ENCODE peak calls at places on chromosomes 4 and X, in five cellular contexts. One of them, this sample, is unnamed.

GRCh38 chrX:19670854-19671620 is 155.7 kb upstream of the MAP3K15 start:
- DNase-seq in IMR-90: peak
- DNase-seq in stimulated activated CD8-positive, alpha-beta memory T cell treated with anti-CD3 and anti-CD28 coated beads, Interleukin-4, amount 100 ng/mL, for 48 hours: no peak
- DNase-seq in NCI-H510A treated with DMSO at 0.1 percent for 48 hours: no peak
- DNase-seq in cardiac fibroblast: peak
- DNase-seq in this sample: peak

GRCh38 chr4:55524844-55525571 is 21.7 kb downstream of the CLOCK start:
- DNase-seq in IMR-90: peak
- DNase-seq in NCI-H510A treated with DMSO at 0.1 percent for 48 hours: no peak
- DNase-seq in stimulated activated CD8-positive, alpha-beta memory T cell treated with anti-CD3 and anti-CD28 coated beads, Interleukin-4, amount 100 ng/mL, for 48 hours: no peak
- DNase-seq in cardiac fibroblast: peak
- DNase-seq in this sample: peak

GRCh38 chr4:164229255-164229654 is 524.7 kb upstream of the SMIM31 start:
- DNase-seq in IMR-90: no peak
- DNase-seq in NCI-H510A treated with DMSO at 0.1 percent for 48 hours: no peak
- DNase-seq in stimulated activated CD8-positive, alpha-beta memory T cell treated with anti-CD3 and anti-CD28 coated beads, Interleukin-4, amount 100 ng/mL, for 48 hours: no peak
- DNase-seq in cardiac fibroblast: no peak
- DNase-seq in this sample: no peak

GRCh38 chr4:6834867-6835266 is 52.3 kb downstream of the KIAA0232 start:
- DNase-seq in stimulated activated CD8-positive, alpha-beta memory T cell treated with anti-CD3 and anti-CD28 coated beads, Interleukin-4, amount 100 ng/mL, for 48 hours: no peak
- DNase-seq in cardiac fibroblast: peak
- DNase-seq in IMR-90: peak
- DNase-seq in NCI-H510A treated with DMSO at 0.1 percent for 48 hours: no peak
- DNase-seq in this sample: no peak

GRCh38 chr4:78322032-78322431 is 229.5 kb upstream of the ANXA3 start:
- DNase-seq in NCI-H510A treated with DMSO at 0.1 percent for 48 hours: no peak
- DNase-seq in cardiac fibroblast: no peak
- DNase-seq in stimulated activated CD8-positive, alpha-beta memory T cell treated with anti-CD3 and anti-CD28 coated beads, Interleukin-4, amount 100 ng/mL, for 48 hours: no peak
- DNase-seq in IMR-90: no peak
- DNase-seq in this sample: no peak

GRCh38 chr4:16157609-16158503 is 68.4 kb downstream of the TAPT1 start:
- DNase-seq in stimulated activated CD8-positive, alpha-beta memory T cell treated with anti-CD3 and anti-CD28 coated beads, Interleukin-4, amount 100 ng/mL, for 48 hours: no peak
- DNase-seq in IMR-90: no peak
- DNase-seq in cardiac fibroblast: peak
- DNase-seq in NCI-H510A treated with DMSO at 0.1 percent for 48 hours: no peak
- DNase-seq in this sample: peak

GRCh38 chrX:118550792-118551191 is 55.2 kb downstream of the DOCK11 start:
- DNase-seq in stimulated activated CD8-positive, alpha-beta memory T cell treated with anti-CD3 and anti-CD28 coated beads, Interleukin-4, amount 100 ng/mL, for 48 hours: no peak
- DNase-seq in IMR-90: peak
- DNase-seq in cardiac fibroblast: no peak
- DNase-seq in NCI-H510A treated with DMSO at 0.1 percent for 48 hours: no peak
- DNase-seq in this sample: no peak

GRCh38 chrX:67207912-67208311 is 335.9 kb upstream of the AR start:
- DNase-seq in cardiac fibroblast: no peak
- DNase-seq in IMR-90: no peak
- DNase-seq in stimulated activated CD8-positive, alpha-beta memory T cell treated with anti-CD3 and anti-CD28 coated beads, Interleukin-4, amount 100 ng/mL, for 48 hours: no peak
- DNase-seq in NCI-H510A treated with DMSO at 0.1 percent for 48 hours: no peak
- DNase-seq in this sample: no peak

GRCh38 chr4:76811604-76812412 is 86.1 kb downstream of the SOWAHB start:
- DNase-seq in NCI-H510A treated with DMSO at 0.1 percent for 48 hours: no peak
- DNase-seq in stimulated activated CD8-positive, alpha-beta memory T cell treated with anti-CD3 and anti-CD28 coated beads, Interleukin-4, amount 100 ng/mL, for 48 hours: no peak
- DNase-seq in IMR-90: peak
- DNase-seq in cardiac fibroblast: peak
- DNase-seq in this sample: peak

GRCh38 chr4:6221851-6222760 is 21.8 kb upstream of the JAKMIP1 start:
- DNase-seq in stimulated activated CD8-positive, alpha-beta memory T cell treated with anti-CD3 and anti-CD28 coated beads, Interleukin-4, amount 100 ng/mL, for 48 hours: peak
- DNase-seq in NCI-H510A treated with DMSO at 0.1 percent for 48 hours: peak
- DNase-seq in cardiac fibroblast: peak
- DNase-seq in IMR-90: no peak
- DNase-seq in this sample: peak